ENCODE peak calls at places on chromosome 15, in nine cellular contexts. One of them, this sample, is unnamed.

GRCh38 chr15:38564557-38565286 is at the start of gene RASGRP1:
- DNase-seq in CD8-positive, alpha-beta T cell: peak; percentile 72
- DNase-seq in transverse colon: peak; percentile 81
- DNase-seq in Caco-2: peak; percentile 61
- DNase-seq in fibroblast of lung: peak; percentile 33
- DNase-seq in WTC11: peak; percentile 80
- DNase-seq in heart left ventricle: peak; percentile 48
- DNase-seq in omental fat pad: no peak
- DNase-seq in GM13977: peak; percentile 86
- DNase-seq in this sample: peak; percentile 82

GRCh38 chr15:60634815-60635214 is 155.9 kb upstream of the ICE2 start:
- DNase-seq in CD8-positive, alpha-beta T cell: no peak
- DNase-seq in transverse colon: peak; percentile 43
- DNase-seq in Caco-2: no peak
- DNase-seq in fibroblast of lung: no peak
- DNase-seq in WTC11: no peak
- DNase-seq in heart left ventricle: no peak
- DNase-seq in omental fat pad: no peak
- DNase-seq in GM13977: peak; percentile 14
- DNase-seq in this sample: no peak

GRCh38 chr15:31330111-31330785 is 3.6 kb downstream of the KLF13 start:
- DNase-seq in CD8-positive, alpha-beta T cell: no peak
- DNase-seq in transverse colon: no peak
- DNase-seq in Caco-2: no peak
- DNase-seq in fibroblast of lung: no peak
- DNase-seq in WTC11: no peak
- DNase-seq in heart left ventricle: no peak
- DNase-seq in omental fat pad: no peak
- DNase-seq in GM13977: no peak
- DNase-seq in this sample: no peak

GRCh38 chr15:90839187-90840071 is 29.0 kb upstream of the FURIN start:
- DNase-seq in CD8-positive, alpha-beta T cell: no peak
- DNase-seq in transverse colon: peak; percentile 75
- DNase-seq in Caco-2: no peak
- DNase-seq in fibroblast of lung: no peak
- DNase-seq in WTC11: peak; percentile 72
- DNase-seq in heart left ventricle: no peak
- DNase-seq in omental fat pad: no peak
- DNase-seq in GM13977: peak; percentile 65
- DNase-seq in this sample: no peak

GRCh38 chr15:31263751-31264533 is 62.7 kb upstream of the KLF13 start:
- DNase-seq in CD8-positive, alpha-beta T cell: peak; percentile 50
- DNase-seq in transverse colon: peak; percentile 91
- DNase-seq in Caco-2: peak; percentile 24
- DNase-seq in fibroblast of lung: no peak
- DNase-seq in WTC11: peak; percentile 7
- DNase-seq in heart left ventricle: peak; percentile 79
- DNase-seq in omental fat pad: peak; percentile 48
- DNase-seq in GM13977: no peak
- DNase-seq in this sample: peak; percentile 79

GRCh38 chr15:39657714-39658113 is 76.8 kb downstream of the THBS1 start:
- DNase-seq in CD8-positive, alpha-beta T cell: no peak
- DNase-seq in transverse colon: no peak
- DNase-seq in Caco-2: no peak
- DNase-seq in fibroblast of lung: peak; percentile 39
- DNase-seq in WTC11: no peak
- DNase-seq in heart left ventricle: no peak
- DNase-seq in omental fat pad: no peak
- DNase-seq in GM13977: no peak
- DNase-seq in this sample: no peak

GRCh38 chr15:71658036-71658435 is 152.3 kb upstream of the NR2E3 start:
- DNase-seq in CD8-positive, alpha-beta T cell: no peak
- DNase-seq in transverse colon: no peak
- DNase-seq in Caco-2: no peak
- DNase-seq in fibroblast of lung: no peak
- DNase-seq in WTC11: no peak
- DNase-seq in heart left ventricle: no peak
- DNase-seq in omental fat pad: no peak
- DNase-seq in GM13977: no peak
- DNase-seq in this sample: no peak

GRCh38 chr15:71592186-71592585 is 218.2 kb upstream of the NR2E3 start:
- DNase-seq in CD8-positive, alpha-beta T cell: no peak
- DNase-seq in transverse colon: no peak
- DNase-seq in Caco-2: no peak
- DNase-seq in fibroblast of lung: no peak
- DNase-seq in WTC11: no peak
- DNase-seq in heart left ventricle: no peak
- DNase-seq in omental fat pad: no peak
- DNase-seq in GM13977: no peak
- DNase-seq in this sample: no peak

GRCh38 chr15:62901916-62902554 is 140.5 kb upstream of the TPM1 start:
- DNase-seq in CD8-positive, alpha-beta T cell: no peak
- DNase-seq in transverse colon: no peak
- DNase-seq in Caco-2: no peak
- DNase-seq in fibroblast of lung: no peak
- DNase-seq in WTC11: no peak
- DNase-seq in heart left ventricle: no peak
- DNase-seq in omental fat pad: no peak
- DNase-seq in GM13977: no peak
- DNase-seq in this sample: no peak

GRCh38 chr15:72472907-72473669 is 1.0 kb upstream of the ARIH1 start:
- DNase-seq in CD8-positive, alpha-beta T cell: no peak
- DNase-seq in transverse colon: no peak
- DNase-seq in Caco-2: no peak
- DNase-seq in fibroblast of lung: peak; percentile 56
- DNase-seq in WTC11: no peak
- DNase-seq in heart left ventricle: no peak
- DNase-seq in omental fat pad: no peak
- DNase-seq in GM13977: no peak
- DNase-seq in this sample: no peak

GRCh38 chr15:92817339-92817886 is 82.7 kb upstream of the CHD2 start:
- DNase-seq in CD8-positive, alpha-beta T cell: no peak
- DNase-seq in transverse colon: no peak
- DNase-seq in Caco-2: no peak
- DNase-seq in fibroblast of lung: no peak
- DNase-seq in WTC11: no peak
- DNase-seq in heart left ventricle: no peak
- DNase-seq in omental fat pad: no peak
- DNase-seq in GM13977: no peak
- DNase-seq in this sample: no peak

GRCh38 chr15:44536962-44537727 is at the start of gene EIF3J:
- DNase-seq in CD8-positive, alpha-beta T cell: peak; percentile 88
- DNase-seq in transverse colon: peak; percentile 95
- DNase-seq in Caco-2: peak; percentile 95
- DNase-seq in fibroblast of lung: peak; percentile 96
- DNase-seq in WTC11: peak; percentile 90
- DNase-seq in heart left ventricle: peak; percentile 96
- DNase-seq in omental fat pad: peak; percentile 83
- DNase-seq in GM13977: peak; percentile 97
- DNase-seq in this sample: peak; percentile 90

GRCh38 chr15:49848824-49849209 is 228.0 kb downstream of the DTWD1 start:
- DNase-seq in CD8-positive, alpha-beta T cell: no peak
- DNase-seq in transverse colon: no peak
- DNase-seq in Caco-2: no peak
- DNase-seq in fibroblast of lung: peak; percentile 42
- DNase-seq in WTC11: no peak
- DNase-seq in heart left ventricle: no peak
- DNase-seq in omental fat pad: no peak
- DNase-seq in GM13977: no peak
- DNase-seq in this sample: no peak

GRCh38 chr15:99967841-99968371 is 234.7 kb upstream of the LYSMD4 start:
- DNase-seq in CD8-positive, alpha-beta T cell: no peak
- DNase-seq in transverse colon: no peak
- DNase-seq in Caco-2: no peak
- DNase-seq in fibroblast of lung: no peak
- DNase-seq in WTC11: no peak
- DNase-seq in heart left ventricle: no peak
- DNase-seq in omental fat pad: no peak
- DNase-seq in GM13977: no peak
- DNase-seq in this sample: no peak

GRCh38 chr15:80502782-80503181 is 98.6 kb downstream of the ARNT2 start:
- DNase-seq in CD8-positive, alpha-beta T cell: no peak
- DNase-seq in transverse colon: no peak
- DNase-seq in Caco-2: no peak
- DNase-seq in fibroblast of lung: no peak
- DNase-seq in WTC11: no peak
- DNase-seq in heart left ventricle: peak; percentile 32
- DNase-seq in omental fat pad: no peak
- DNase-seq in GM13977: no peak
- DNase-seq in this sample: no peak

GRCh38 chr15:70710714-70711113 is 52.6 kb downstream of the UACA start:
- DNase-seq in CD8-positive, alpha-beta T cell: no peak
- DNase-seq in transverse colon: no peak
- DNase-seq in Caco-2: peak; percentile 68
- DNase-seq in fibroblast of lung: no peak
- DNase-seq in WTC11: no peak
- DNase-seq in heart left ventricle: no peak
- DNase-seq in omental fat pad: no peak
- DNase-seq in GM13977: no peak
- DNase-seq in this sample: no peak

GRCh38 chr15:79296583-79296982 is 14.1 kb downstream of the ANKRD34C start:
- DNase-seq in CD8-positive, alpha-beta T cell: no peak
- DNase-seq in transverse colon: no peak
- DNase-seq in Caco-2: no peak
- DNase-seq in fibroblast of lung: no peak
- DNase-seq in WTC11: no peak
- DNase-seq in heart left ventricle: no peak
- DNase-seq in omental fat pad: no peak
- DNase-seq in GM13977: no peak
- DNase-seq in this sample: no peak
- TF ChIP-seq CTCF in CD8-positive, alpha-beta T cell: no peak
- TF ChIP-seq CTCF in transverse colon: no peak
- TF ChIP-seq CTCF in Caco-2: peak; percentile 36
- TF ChIP-seq CTCF in fibroblast of lung: no peak
- TF ChIP-seq CTCF in WTC11: no peak
- TF ChIP-seq CTCF in heart left ventricle: no peak
- TF ChIP-seq CTCF in omental fat pad: no peak
- TF ChIP-seq CTCF in GM13977: peak; percentile 43
- TF ChIP-seq CTCF in this sample: no peak

GRCh38 chr15:95291878-95292472 is 1038.5 kb upstream of the NR2F2 start:
- DNase-seq in CD8-positive, alpha-beta T cell: no peak
- DNase-seq in transverse colon: no peak
- DNase-seq in Caco-2: no peak
- DNase-seq in fibroblast of lung: peak; percentile 74
- DNase-seq in WTC11: no peak
- DNase-seq in heart left ventricle: no peak
- DNase-seq in omental fat pad: no peak
- DNase-seq in GM13977: peak; percentile 33
- DNase-seq in this sample: no peak
- TF ChIP-seq CTCF in CD8-positive, alpha-beta T cell: peak; percentile 43
- TF ChIP-seq CTCF in transverse colon: peak; percentile 69
- TF ChIP-seq CTCF in Caco-2: peak; percentile 48
- TF ChIP-seq CTCF in fibroblast of lung: peak; percentile 66
- TF ChIP-seq CTCF in WTC11: peak; percentile 70
- TF ChIP-seq CTCF in heart left ventricle: peak; percentile 73
- TF ChIP-seq CTCF in omental fat pad: peak; percentile 7
- TF ChIP-seq CTCF in GM13977: peak; percentile 67
- TF ChIP-seq CTCF in this sample: no peak

DNA sequence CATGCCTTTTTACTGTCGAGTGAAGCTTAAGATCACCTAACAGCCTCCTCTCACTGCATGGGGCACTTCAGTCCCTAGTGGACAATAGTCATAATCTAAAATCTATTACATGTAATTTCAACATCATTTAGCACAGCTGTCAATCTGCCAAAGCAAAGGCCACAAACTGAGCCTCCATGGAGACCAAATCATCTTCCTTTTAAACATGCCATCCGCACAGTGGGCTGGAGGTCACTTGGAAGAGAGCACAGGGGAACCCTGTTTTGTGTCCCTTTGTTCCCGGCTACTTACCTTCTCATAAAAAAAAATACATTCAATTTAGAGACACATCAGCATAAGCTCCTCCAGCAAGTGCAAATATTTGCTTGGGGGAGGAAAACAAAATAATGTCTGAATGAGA is 167.3 kb downstream of the SQOR start:
- DNase-seq in CD8-positive, alpha-beta T cell: no peak
- DNase-seq in transverse colon: peak; percentile 14
- DNase-seq in Caco-2: no peak
- DNase-seq in fibroblast of lung: no peak
- DNase-seq in WTC11: no peak
- DNase-seq in heart left ventricle: no peak
- DNase-seq in omental fat pad: no peak
- DNase-seq in GM13977: no peak
- DNase-seq in this sample: no peak
- TF ChIP-seq CTCF in CD8-positive, alpha-beta T cell: no peak
- TF ChIP-seq CTCF in transverse colon: no peak
- TF ChIP-seq CTCF in Caco-2: peak; percentile 12
- TF ChIP-seq CTCF in fibroblast of lung: no peak
- TF ChIP-seq CTCF in WTC11: no peak
- TF ChIP-seq CTCF in heart left ventricle: no peak
- TF ChIP-seq CTCF in omental fat pad: no peak
- TF ChIP-seq CTCF in GM13977: no peak
- TF ChIP-seq CTCF in this sample: no peak

DNA sequence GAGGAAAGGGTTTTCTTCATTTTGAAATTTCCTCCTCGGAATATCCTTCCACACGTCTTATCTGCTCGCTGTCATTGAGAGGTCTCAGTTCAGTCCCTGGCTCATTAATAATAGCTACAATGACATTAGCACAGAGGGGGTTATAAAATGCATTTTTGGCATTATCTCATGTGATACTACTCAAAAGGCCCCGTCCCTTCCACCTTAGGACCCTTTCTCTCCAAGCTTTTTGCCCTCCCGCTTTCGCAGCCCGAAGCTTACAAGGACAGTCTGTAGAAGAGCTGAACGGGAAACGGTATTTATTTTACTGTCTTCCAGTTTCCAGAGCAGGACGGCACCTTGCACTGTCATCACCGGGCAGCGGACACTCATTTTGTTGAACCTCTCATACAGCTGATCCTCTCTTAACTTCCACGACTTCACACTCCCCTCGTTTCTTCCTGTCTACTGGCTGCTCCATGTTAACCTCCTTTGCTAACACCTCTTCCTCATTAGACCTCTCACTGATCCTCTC is 5.6 kb upstream of the PLEKHO2 start:
- DNase-seq in CD8-positive, alpha-beta T cell: no peak
- DNase-seq in transverse colon: no peak
- DNase-seq in Caco-2: no peak
- DNase-seq in fibroblast of lung: no peak
- DNase-seq in WTC11: no peak
- DNase-seq in heart left ventricle: no peak
- DNase-seq in omental fat pad: no peak
- DNase-seq in GM13977: no peak
- DNase-seq in this sample: no peak
- TF ChIP-seq CTCF in CD8-positive, alpha-beta T cell: no peak
- TF ChIP-seq CTCF in transverse colon: no peak
- TF ChIP-seq CTCF in Caco-2: no peak
- TF ChIP-seq CTCF in fibroblast of lung: no peak
- TF ChIP-seq CTCF in WTC11: no peak
- TF ChIP-seq CTCF in heart left ventricle: no peak
- TF ChIP-seq CTCF in omental fat pad: no peak
- TF ChIP-seq CTCF in GM13977: peak; percentile 12
- TF ChIP-seq CTCF in this sample: no peak

GRCh38 chr15:55518641-55519040 is 10.6 kb upstream of the DNAAF4 start:
- DNase-seq in CD8-positive, alpha-beta T cell: no peak
- DNase-seq in transverse colon: no peak
- DNase-seq in Caco-2: no peak
- DNase-seq in fibroblast of lung: no peak
- DNase-seq in WTC11: no peak
- DNase-seq in heart left ventricle: no peak
- DNase-seq in omental fat pad: no peak
- DNase-seq in GM13977: no peak
- DNase-seq in this sample: no peak
- TF ChIP-seq CTCF in CD8-positive, alpha-beta T cell: no peak
- TF ChIP-seq CTCF in transverse colon: no peak
- TF ChIP-seq CTCF in Caco-2: peak; percentile 13
- TF ChIP-seq CTCF in fibroblast of lung: peak; percentile 35
- TF ChIP-seq CTCF in WTC11: no peak
- TF ChIP-seq CTCF in heart left ventricle: no peak
- TF ChIP-seq CTCF in omental fat pad: no peak
- TF ChIP-seq CTCF in GM13977: no peak
- TF ChIP-seq CTCF in this sample: no peak

This sample was measured in activated B cell treated with CpG ODN at 0.5 μM for 24 hours.